ENCODE peak calls at places on chromosome 21, in six cellular contexts. B, X, H, G, M and R are unnamed samples.

GRCh38 chr21:32321480-32321879 is 22.8 kb downstream of the MRAP start:
- DNase-seq in H (no peak), M (no peak), X (no peak), B (no peak), G (no peak), R (no peak)

GRCh38 chr21:42377951-42378340 is 11.6 kb upstream of the TFF1 start:
- DNase-seq in M (no peak), B (no peak), X (no peak), H (no peak), G (no peak), R (no peak)

GRCh38 chr21:45516071-45516670 is 26.1 kb downstream of the SLC19A1 start:
- DNase-seq in M (peak), X (no peak), H (no peak), G (no peak), B (no peak), R (peak)

GRCh38 chr21:46150491-46151121 is 4.8 kb downstream of the FTCD start:
- DNase-seq in M (peak), B (no peak), X (no peak), H (no peak), G (no peak), R (peak)

GRCh38 chr21:37389456-37389855 is 22.9 kb downstream of the DYRK1A start:
- DNase-seq in M (no peak), G (no peak), H (no peak), B (no peak), X (no peak), R (no peak)

GRCh38 chr21:35324372-35325220 is 275.5 kb upstream of the RUNX1 start:
- DNase-seq in B (no peak), M (no peak), G (no peak), X (no peak), H (no peak), R (no peak)

GRCh38 chr21:27365394-27365793 is 398.5 kb upstream of the ADAMTS5 start:
- DNase-seq in X (no peak), H (no peak), B (no peak), G (no peak), M (no peak), R (no peak)

GRCh38 chr21:42593007-42593814 is 60.2 kb upstream of the PDE9A start:
- DNase-seq in B (peak), X (peak), M (peak), G (peak), H (peak), R (peak)

GRCh38 chr21:29080454-29080930 is 7.0 kb upstream of the CCT8 start:
- DNase-seq in B (no peak), H (no peak), M (no peak), X (no peak), G (no peak), R (no peak)

GRCh38 chr21:38352536-38353219 is 95.9 kb downstream of the KCNJ15 start:
- DNase-seq in X (no peak), B (peak), H (peak), M (peak), G (no peak), R (no peak)

GRCh38 chr21:42002421-42002958 is 7.7 kb downstream of the ZBTB21 start:
- DNase-seq in X (no peak), G (peak), B (peak), H (peak), M (no peak), R (no peak)

GRCh38 chr21:21148514-21148913 is 150.3 kb downstream of the NCAM2 start:
- DNase-seq in X (no peak), M (no peak), G (no peak), B (no peak), H (no peak), R (no peak)

GRCh38 chr21:29888437-29888836 is 51.4 kb downstream of the GRIK1 start:
- DNase-seq in X (no peak), B (no peak), H (no peak), M (no peak), G (no peak), R (no peak)

GRCh38 chr21:44370027-44370735 is 16.8 kb downstream of the TRPM2 start:
- DNase-seq in G (no peak), X (no peak), B (no peak), M (peak), H (no peak), R (peak)

GRCh38 chr21:45914321-45914845 is 67.2 kb upstream of the COL6A1 start:
- DNase-seq in M (no peak), B (no peak), H (no peak), G (no peak), X (no peak), R (no peak)

GRCh38 chr21:34625194-34625593 is 10.3 kb upstream of the RCAN1 start:
- DNase-seq in M (no peak), B (no peak), G (no peak), H (no peak), X (no peak), R (no peak)

GRCh38 chr21:45950740-45951515 is 30.6 kb upstream of the COL6A1 start:
- DNase-seq in H (no peak), G (no peak), X (no peak), M (no peak), B (no peak), R (peak)

GRCh38 chr21:41817877-41818855 is 51.3 kb upstream of the RIPK4 start:
- DNase-seq in M (no peak), H (no peak), X (no peak), G (no peak), B (no peak), R (no peak)

GRCh38 chr21:33212159-33212851 is 17.4 kb upstream of the IFNAR2 start:
- DNase-seq in X (no peak), M (no peak), H (no peak), G (no peak), B (no peak), R (no peak)

GRCh38 chr21:34705032-34705431 is 36.2 kb downstream of the CLIC6 start:
- DNase-seq in X (no peak), M (no peak), H (no peak), G (no peak), B (no peak), R (no peak)

GRCh38 chr21:20276954-20277353 is 721.3 kb upstream of the NCAM2 start:
- DNase-seq in B (no peak), H (no peak), M (no peak), X (no peak), G (no peak), R (no peak)

GRCh38 chr21:25573409-25574206 is 33.7 kb downstream of the MRPL39 start:
- DNase-seq in M (no peak), B (no peak), X (no peak), G (peak), H (peak), R (no peak)

GRCh38 chr21:36847189-36847588 is 119.3 kb downstream of the HLCS start:
- DNase-seq in X (no peak), B (no peak), G (no peak), H (no peak), M (no peak), R (no peak)